ENCODE peak calls at places on chromosomes 12 and 14, in five cellular contexts. S is fibroblast of pulmonary artery, Q is AG09309, U is fibroblast of mammary gland, J is foreskin fibroblast. L is an unnamed sample.

GRCh38 chr14:60485600-60486251 is at the start of gene C14orf39:
- DNase-seq in Q (no peak), J (peak; percentile 86), U (no peak), S (peak; percentile 27), L (no peak)

GRCh38 chr14:79278798-79279644 is 932.3 kb downstream of the DIO2 start:
- DNase-seq in J (peak; percentile 80), S (peak; percentile 87), Q (peak; percentile 70), U (peak; percentile 80), L (peak; percentile 72)

GRCh38 chr12:32083489-32083888 is 23.2 kb upstream of the BICD1 start:
- DNase-seq in S (peak; percentile 73), Q (peak; percentile 47), J (peak; percentile 85), U (peak; percentile 83), L (peak; percentile 64)

GRCh38 chr12:57726151-57726883 is 12.2 kb downstream of the AGAP2 start:
- DNase-seq in U (peak; percentile 80), J (peak; percentile 94), Q (peak; percentile 44), S (peak; percentile 80), L (peak; percentile 47)

GRCh38 chr12:104304261-104305004 is 894 bp downstream of the EID3 start:
- DNase-seq in Q (no peak), S (peak; percentile 47), J (no peak), U (no peak), L (no peak)

GRCh38 chr12:13183621-13184020 is 12.9 kb upstream of the EMP1 start:
- DNase-seq in Q (no peak), U (peak; percentile 55), S (no peak), J (peak; percentile 73), L (no peak)

GRCh38 chr12:8834230-8834629 is 11.8 kb downstream of the A2ML1 start:
- DNase-seq in J (no peak), U (no peak), S (no peak), Q (no peak), L (no peak)

GRCh38 chr14:48751293-48751692 is 834.9 kb downstream of the RPS29 start:
- DNase-seq in U (no peak), Q (no peak), J (no peak), S (no peak), L (no peak)

GRCh38 chr14:24272442-24272841 is 1.0 kb upstream of the RABGGTA start:
- DNase-seq in S (no peak), Q (no peak), J (no peak), U (no peak), L (no peak)

GRCh38 chr12:8687846-8688601 is 9.8 kb upstream of the RIMKLB start:
- DNase-seq in U (peak; percentile 84), S (peak; percentile 94), J (peak; percentile 82), Q (peak; percentile 54), L (peak; percentile 91)

GRCh38 chr12:43835656-43836454 is at the start of gene TMEM117:
- DNase-seq in Q (no peak), U (peak; percentile 45), J (peak; percentile 81), S (peak; percentile 45), L (no peak)

GRCh38 chr12:54759751-54760150 is 94.6 kb upstream of the MUCL1 start:
- DNase-seq in U (peak; percentile 36), Q (no peak), S (peak; percentile 26), J (peak; percentile 6), L (no peak)

GRCh38 chr12:80156306-80156705 is 57.0 kb downstream of the OTOGL start:
- DNase-seq in Q (no peak), J (no peak), S (no peak), U (no peak), L (no peak)

GRCh38 chr14:68747366-68747765 is 45.5 kb downstream of the ZFP36L1 start:
- DNase-seq in J (no peak), Q (no peak), S (no peak), U (no peak), L (no peak)

GRCh38 chr14:58645641-58646040 is 7.9 kb downstream of the DACT1 start:
- DNase-seq in S (no peak), J (no peak), U (no peak), Q (no peak), L (no peak)

GRCh38 chr12:63164911-63165310 is 13.9 kb upstream of the AVPR1A start:
- DNase-seq in Q (no peak), U (no peak), J (no peak), S (no peak), L (no peak)

GRCh38 chr12:111248221-111248620 is 120.7 kb downstream of the PHETA1 start:
- DNase-seq in J (no peak), U (peak; percentile 13), Q (no peak), S (peak; percentile 8), L (no peak)

DNA sequence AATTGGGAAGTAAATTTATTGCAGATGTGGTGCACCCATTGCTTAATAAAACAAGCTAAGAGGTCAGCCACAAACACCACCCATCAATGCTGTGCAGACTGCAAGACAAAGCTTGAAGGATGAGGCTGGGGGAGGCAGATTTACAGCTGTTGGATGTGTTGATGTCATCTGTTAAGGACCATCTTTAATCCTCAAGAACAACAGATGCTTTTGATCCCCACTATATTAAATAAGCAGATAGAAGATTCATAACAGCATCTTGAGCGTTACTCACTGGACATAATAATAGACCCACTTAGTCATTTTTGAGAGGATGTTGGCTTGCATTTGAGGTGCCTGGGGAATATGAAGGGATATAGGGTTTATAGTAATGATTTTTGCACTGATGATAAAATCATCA is 58.8 kb downstream of the GPR68 start:
- DNase-seq in J (peak; percentile 69), U (peak; percentile 77), Q (peak; percentile 23), S (no peak), L (no peak)
- TF ChIP-seq CTCF in J (no peak), U (no peak), Q (no peak), S (no peak), L (no peak)

DNA sequence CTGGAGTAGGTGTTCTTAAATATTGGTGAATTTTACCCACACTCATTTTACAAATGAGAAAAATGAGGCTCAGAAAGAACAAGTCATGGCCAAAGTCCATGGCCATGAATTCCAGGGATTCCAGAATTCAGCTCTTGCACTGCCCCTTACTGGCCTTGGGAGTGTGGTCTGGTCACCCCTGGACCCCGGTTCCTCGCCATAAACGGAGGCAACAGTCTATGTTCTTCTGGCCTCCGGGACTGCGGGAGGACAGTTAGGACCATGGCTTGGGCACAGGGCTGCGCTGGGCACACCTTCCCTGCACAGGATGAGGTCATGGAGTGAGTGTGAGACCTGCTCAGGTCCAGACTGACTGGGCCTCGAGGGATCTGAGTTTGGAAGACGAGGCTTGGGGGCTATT is 6.9 kb downstream of the CCDC197 start:
- DNase-seq in S (no peak), Q (no peak), U (no peak), J (no peak), L (no peak)
- H3K4me3 ChIP-seq in S (no peak overlapping the region), Q (no peak overlapping the region), U (no peak overlapping the region), J (no peak overlapping the region), L (no peak overlapping the region)

DNA sequence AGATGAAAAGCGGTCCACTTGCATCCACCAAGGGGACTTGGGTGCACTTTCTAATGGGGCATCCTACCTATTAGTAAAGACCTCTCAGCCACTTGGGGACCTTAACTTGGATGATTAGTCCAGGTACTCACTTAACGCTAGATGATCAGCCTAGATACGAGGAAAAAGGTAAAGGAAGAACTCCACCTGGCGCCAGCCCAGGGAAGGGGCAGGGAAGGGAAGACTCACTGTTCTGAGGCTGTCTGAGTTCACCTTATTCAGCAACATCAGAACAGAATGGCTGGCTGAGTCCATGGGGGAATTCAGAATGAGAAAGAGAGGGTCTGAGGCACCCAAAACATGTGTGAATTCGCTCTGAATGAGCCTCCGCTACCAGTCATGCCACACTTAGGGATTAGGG is 7.1 kb downstream of the IL22 start:
- DNase-seq in Q (no peak), S (no peak), U (no peak), J (no peak), L (no peak)
- TF ChIP-seq CTCF in Q (no peak), S (no peak), U (no peak), J (no peak), L (no peak)

DNA sequence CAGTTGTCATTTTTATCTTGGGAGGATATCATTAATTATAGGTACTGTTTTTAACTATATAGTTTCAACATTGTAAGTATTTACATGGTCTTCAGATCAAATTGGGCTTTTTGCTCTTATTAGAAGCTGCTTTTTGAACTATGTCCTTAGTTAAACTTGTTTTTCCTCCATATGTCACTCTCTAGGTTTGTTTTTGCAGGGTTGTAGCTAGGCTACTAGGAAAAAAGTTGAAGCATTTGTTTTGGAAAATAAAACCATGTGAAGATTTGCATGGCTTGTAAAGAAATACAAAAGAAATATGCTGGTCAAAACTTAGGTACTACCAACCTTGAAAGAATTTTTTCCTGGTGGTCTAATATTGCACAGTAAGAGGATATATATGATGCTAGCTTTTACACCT is 3.4 kb downstream of the ARID2 start:
- DNase-seq in Q (no peak), U (no peak), J (no peak), S (peak; percentile 16), L (no peak)
- H3K4me3 ChIP-seq in Q (no peak overlapping the region), U (no peak overlapping the region), J (no peak overlapping the region), S (no peak overlapping the region), L (no peak overlapping the region)

DNA sequence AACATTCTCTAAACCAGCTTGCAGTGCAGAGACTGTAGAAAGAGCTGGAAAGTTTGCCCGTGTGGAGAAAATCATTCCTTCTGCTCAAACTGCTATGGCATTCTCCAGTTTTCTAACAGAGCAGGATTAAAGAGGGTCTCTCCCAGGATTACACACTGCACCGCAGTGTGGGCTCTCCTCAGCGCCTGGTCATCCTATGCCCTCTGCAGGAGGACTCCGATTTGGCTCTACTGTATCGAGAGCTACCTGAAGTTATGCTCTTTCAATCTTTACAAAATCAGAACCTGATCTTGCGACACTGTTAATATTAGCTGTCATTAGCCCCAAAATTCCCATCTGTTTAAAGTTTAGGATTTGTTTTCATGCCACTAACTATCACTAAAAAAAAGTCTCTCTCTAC is 33.0 kb downstream of the BHLHE41 start:
- DNase-seq in J (peak; percentile 44), S (no peak), Q (no peak), U (peak; percentile 20), L (no peak)
- TF ChIP-seq CTCF in J (no peak), S (peak; percentile 24), Q (peak; percentile 32), U (peak; percentile 37), L (peak; percentile 65)

GRCh38 chr14:101821528-101821927 is 60.0 kb downstream of the PPP2R5C start:
- DNase-seq in J (no peak), Q (no peak), S (no peak), U (no peak), L (no peak)

GRCh38 chr14:101825797-101826196 is 64.3 kb downstream of the PPP2R5C start:
- DNase-seq in Q (no peak), S (no peak), J (no peak), U (no peak), L (no peak)

GRCh38 chr14:101823511-101824120 is 62.1 kb downstream of the PPP2R5C start:
- DNase-seq in S (no peak), J (peak; percentile 56), U (peak; percentile 50), Q (no peak), L (no peak)

GRCh38 chr14:101824339-101824727 is 62.8 kb downstream of the PPP2R5C start:
- DNase-seq in Q (no peak), J (peak; percentile 57), S (no peak), U (peak; percentile 43), L (no peak)

GRCh38 chr14:101823081-101823480 is 61.6 kb downstream of the PPP2R5C start:
- DNase-seq in U (no peak), S (no peak), J (peak; percentile 13), Q (no peak), L (no peak)
- H3K4me3 ChIP-seq in U (no peak overlapping the region), S (no peak overlapping the region), J (no peak overlapping the region), Q (no peak overlapping the region), L (no peak overlapping the region)

DNA sequence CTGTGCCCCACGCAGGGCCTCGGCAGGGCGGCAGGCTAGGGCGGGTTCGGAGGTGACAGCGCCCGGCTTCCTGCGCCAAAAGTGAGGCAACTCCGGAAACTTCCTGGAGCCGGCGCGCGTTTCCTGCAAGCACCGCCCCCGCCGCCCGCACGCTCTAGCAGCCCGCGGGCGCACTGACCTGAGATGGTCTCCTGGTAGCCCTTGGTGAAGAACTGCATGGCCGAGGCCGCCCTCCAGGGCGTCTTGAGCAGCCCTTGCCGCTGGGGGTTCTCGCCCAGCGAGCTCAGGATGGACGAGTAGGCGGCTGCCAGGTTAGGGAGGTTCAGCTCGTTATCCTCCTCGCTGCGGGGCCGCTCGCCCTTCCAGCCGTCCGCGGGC is 494 bp downstream of the GCH1 start:
- DNase-seq in J (peak; percentile 68), Q (no peak), S (peak; percentile 67), U (peak; percentile 31), L (no peak)
- TF ChIP-seq CTCF in J (no peak), Q (no peak), S (no peak), U (no peak), L (peak; percentile 9)